ENCODE peak calls at places on chromosomes 12 and 14, in seven cellular contexts. One of them, this sample, is unnamed.

GRCh38 chr12:91316161-91316759 is 133.6 kb upstream of the DCN start:
- DNase-seq in amniotic stem cell: no peak
- DNase-seq in stimulated activated CD4-positive, alpha-beta T cell treated with anti-CD3 and anti-CD28 coated beads, Interleukin-12 subunit alpha, Interleukin-12 subunit beta, amount 100 ng/mL, for 48 hours: no peak
- DNase-seq in SW480: no peak
- DNase-seq in globus pallidus: no peak
- DNase-seq in progenitor cell of endocrine pancreas: no peak
- DNase-seq in D341Med: no peak
- DNase-seq in this sample: no peak

GRCh38 chr12:119154435-119154818 is 24.3 kb upstream of the HSPB8 start:
- DNase-seq in progenitor cell of endocrine pancreas: peak
- DNase-seq in amniotic stem cell: no peak
- DNase-seq in stimulated activated CD4-positive, alpha-beta T cell treated with anti-CD3 and anti-CD28 coated beads, Interleukin-12 subunit alpha, Interleukin-12 subunit beta, amount 100 ng/mL, for 48 hours: no peak
- DNase-seq in SW480: no peak
- DNase-seq in D341Med: no peak
- DNase-seq in globus pallidus: no peak
- DNase-seq in this sample: peak

GRCh38 chr12:19572920-19573558 is 133.7 kb downstream of the AEBP2 start:
- DNase-seq in SW480: peak
- DNase-seq in D341Med: peak
- DNase-seq in stimulated activated CD4-positive, alpha-beta T cell treated with anti-CD3 and anti-CD28 coated beads, Interleukin-12 subunit alpha, Interleukin-12 subunit beta, amount 100 ng/mL, for 48 hours: no peak
- DNase-seq in globus pallidus: no peak
- DNase-seq in amniotic stem cell: no peak
- DNase-seq in progenitor cell of endocrine pancreas: no peak
- DNase-seq in this sample: peak

GRCh38 chr14:92380131-92380530 is 57.2 kb downstream of the SLC24A4 start:
- DNase-seq in SW480: no peak
- DNase-seq in D341Med: no peak
- DNase-seq in stimulated activated CD4-positive, alpha-beta T cell treated with anti-CD3 and anti-CD28 coated beads, Interleukin-12 subunit alpha, Interleukin-12 subunit beta, amount 100 ng/mL, for 48 hours: no peak
- DNase-seq in amniotic stem cell: no peak
- DNase-seq in globus pallidus: no peak
- DNase-seq in progenitor cell of endocrine pancreas: no peak
- DNase-seq in this sample: no peak

GRCh38 chr12:72241552-72241951 is 30.6 kb upstream of the TRHDE start:
- DNase-seq in D341Med: no peak
- DNase-seq in globus pallidus: no peak
- DNase-seq in stimulated activated CD4-positive, alpha-beta T cell treated with anti-CD3 and anti-CD28 coated beads, Interleukin-12 subunit alpha, Interleukin-12 subunit beta, amount 100 ng/mL, for 48 hours: no peak
- DNase-seq in SW480: no peak
- DNase-seq in amniotic stem cell: no peak
- DNase-seq in progenitor cell of endocrine pancreas: no peak
- DNase-seq in this sample: no peak

GRCh38 chr14:30375280-30375892 is 183.6 kb upstream of the G2E3 start:
- DNase-seq in amniotic stem cell: peak
- DNase-seq in D341Med: peak
- DNase-seq in globus pallidus: peak
- DNase-seq in SW480: peak
- DNase-seq in stimulated activated CD4-positive, alpha-beta T cell treated with anti-CD3 and anti-CD28 coated beads, Interleukin-12 subunit alpha, Interleukin-12 subunit beta, amount 100 ng/mL, for 48 hours: peak
- DNase-seq in progenitor cell of endocrine pancreas: peak
- DNase-seq in this sample: peak

GRCh38 chr14:49687942-49688700 is at the start of gene POLE2:
- DNase-seq in stimulated activated CD4-positive, alpha-beta T cell treated with anti-CD3 and anti-CD28 coated beads, Interleukin-12 subunit alpha, Interleukin-12 subunit beta, amount 100 ng/mL, for 48 hours: peak
- DNase-seq in progenitor cell of endocrine pancreas: peak
- DNase-seq in D341Med: peak
- DNase-seq in SW480: peak
- DNase-seq in globus pallidus: peak
- DNase-seq in amniotic stem cell: no peak
- DNase-seq in this sample: peak

GRCh38 chr14:56979961-56980360 is 169.7 kb upstream of the OTX2 start:
- DNase-seq in stimulated activated CD4-positive, alpha-beta T cell treated with anti-CD3 and anti-CD28 coated beads, Interleukin-12 subunit alpha, Interleukin-12 subunit beta, amount 100 ng/mL, for 48 hours: no peak
- DNase-seq in SW480: no peak
- DNase-seq in amniotic stem cell: no peak
- DNase-seq in globus pallidus: no peak
- DNase-seq in D341Med: no peak
- DNase-seq in progenitor cell of endocrine pancreas: no peak
- DNase-seq in this sample: no peak

GRCh38 chr12:65878540-65878939 is 54.3 kb downstream of the HMGA2 start:
- DNase-seq in globus pallidus: no peak
- DNase-seq in stimulated activated CD4-positive, alpha-beta T cell treated with anti-CD3 and anti-CD28 coated beads, Interleukin-12 subunit alpha, Interleukin-12 subunit beta, amount 100 ng/mL, for 48 hours: no peak
- DNase-seq in SW480: peak
- DNase-seq in progenitor cell of endocrine pancreas: no peak
- DNase-seq in amniotic stem cell: no peak
- DNase-seq in D341Med: no peak
- DNase-seq in this sample: peak

GRCh38 chr12:40188558-40189320 is 36.1 kb upstream of the LRRK2 start:
- DNase-seq in progenitor cell of endocrine pancreas: no peak
- DNase-seq in D341Med: no peak
- DNase-seq in stimulated activated CD4-positive, alpha-beta T cell treated with anti-CD3 and anti-CD28 coated beads, Interleukin-12 subunit alpha, Interleukin-12 subunit beta, amount 100 ng/mL, for 48 hours: no peak
- DNase-seq in SW480: no peak
- DNase-seq in globus pallidus: no peak
- DNase-seq in amniotic stem cell: no peak
- DNase-seq in this sample: no peak

GRCh38 chr14:100680439-100681051 is 46.1 kb upstream of the DLK1 start:
- DNase-seq in amniotic stem cell: no peak
- DNase-seq in stimulated activated CD4-positive, alpha-beta T cell treated with anti-CD3 and anti-CD28 coated beads, Interleukin-12 subunit alpha, Interleukin-12 subunit beta, amount 100 ng/mL, for 48 hours: no peak
- DNase-seq in globus pallidus: no peak
- DNase-seq in progenitor cell of endocrine pancreas: no peak
- DNase-seq in D341Med: no peak
- DNase-seq in SW480: no peak
- DNase-seq in this sample: no peak

GRCh38 chr14:89247457-89248122 is 169.4 kb downstream of the FOXN3 start:
- DNase-seq in SW480: no peak
- DNase-seq in stimulated activated CD4-positive, alpha-beta T cell treated with anti-CD3 and anti-CD28 coated beads, Interleukin-12 subunit alpha, Interleukin-12 subunit beta, amount 100 ng/mL, for 48 hours: no peak
- DNase-seq in globus pallidus: no peak
- DNase-seq in D341Med: no peak
- DNase-seq in amniotic stem cell: no peak
- DNase-seq in progenitor cell of endocrine pancreas: no peak
- DNase-seq in this sample: no peak

GRCh38 chr12:18634382-18634781 is 103.4 kb downstream of the PLCZ1 start:
- DNase-seq in D341Med: no peak
- DNase-seq in progenitor cell of endocrine pancreas: no peak
- DNase-seq in SW480: no peak
- DNase-seq in globus pallidus: no peak
- DNase-seq in amniotic stem cell: no peak
- DNase-seq in stimulated activated CD4-positive, alpha-beta T cell treated with anti-CD3 and anti-CD28 coated beads, Interleukin-12 subunit alpha, Interleukin-12 subunit beta, amount 100 ng/mL, for 48 hours: no peak
- DNase-seq in this sample: no peak

GRCh38 chr14:104681689-104682074 is 7.7 kb upstream of the INF2 start:
- DNase-seq in stimulated activated CD4-positive, alpha-beta T cell treated with anti-CD3 and anti-CD28 coated beads, Interleukin-12 subunit alpha, Interleukin-12 subunit beta, amount 100 ng/mL, for 48 hours: no peak
- DNase-seq in globus pallidus: peak
- DNase-seq in amniotic stem cell: peak
- DNase-seq in progenitor cell of endocrine pancreas: no peak
- DNase-seq in SW480: peak
- DNase-seq in D341Med: no peak
- DNase-seq in this sample: peak

GRCh38 chr12:83473408-83474095 is 786.8 kb downstream of the TMTC2 start:
- DNase-seq in amniotic stem cell: no peak
- DNase-seq in D341Med: no peak
- DNase-seq in stimulated activated CD4-positive, alpha-beta T cell treated with anti-CD3 and anti-CD28 coated beads, Interleukin-12 subunit alpha, Interleukin-12 subunit beta, amount 100 ng/mL, for 48 hours: no peak
- DNase-seq in progenitor cell of endocrine pancreas: no peak
- DNase-seq in SW480: no peak
- DNase-seq in globus pallidus: no peak
- DNase-seq in this sample: no peak

GRCh38 chr12:242496-242895 is 20.1 kb downstream of the SLC6A13 start:
- DNase-seq in SW480: no peak
- DNase-seq in stimulated activated CD4-positive, alpha-beta T cell treated with anti-CD3 and anti-CD28 coated beads, Interleukin-12 subunit alpha, Interleukin-12 subunit beta, amount 100 ng/mL, for 48 hours: no peak
- DNase-seq in globus pallidus: no peak
- DNase-seq in progenitor cell of endocrine pancreas: no peak
- DNase-seq in amniotic stem cell: no peak
- DNase-seq in D341Med: peak
- DNase-seq in this sample: peak

GRCh38 chr12:38332814-38333213 is 16.2 kb downstream of the ALG10B start:
- DNase-seq in progenitor cell of endocrine pancreas: no peak
- DNase-seq in stimulated activated CD4-positive, alpha-beta T cell treated with anti-CD3 and anti-CD28 coated beads, Interleukin-12 subunit alpha, Interleukin-12 subunit beta, amount 100 ng/mL, for 48 hours: no peak
- DNase-seq in SW480: no peak
- DNase-seq in amniotic stem cell: no peak
- DNase-seq in globus pallidus: no peak
- DNase-seq in D341Med: no peak
- DNase-seq in this sample: no peak

GRCh38 chr12:43252585-43252984 is 299.4 kb downstream of the ADAMTS20 start:
- DNase-seq in D341Med: no peak
- DNase-seq in globus pallidus: no peak
- DNase-seq in stimulated activated CD4-positive, alpha-beta T cell treated with anti-CD3 and anti-CD28 coated beads, Interleukin-12 subunit alpha, Interleukin-12 subunit beta, amount 100 ng/mL, for 48 hours: no peak
- DNase-seq in SW480: no peak
- DNase-seq in progenitor cell of endocrine pancreas: no peak
- DNase-seq in amniotic stem cell: no peak
- DNase-seq in this sample: no peak

GRCh38 chr12:85155791-85156190 is 119.6 kb downstream of the LRRIQ1 start:
- DNase-seq in progenitor cell of endocrine pancreas: no peak
- DNase-seq in SW480: peak
- DNase-seq in D341Med: no peak
- DNase-seq in stimulated activated CD4-positive, alpha-beta T cell treated with anti-CD3 and anti-CD28 coated beads, Interleukin-12 subunit alpha, Interleukin-12 subunit beta, amount 100 ng/mL, for 48 hours: no peak
- DNase-seq in globus pallidus: no peak
- DNase-seq in amniotic stem cell: peak
- DNase-seq in this sample: no peak

GRCh38 chr14:68729556-68729955 is 63.3 kb downstream of the ZFP36L1 start:
- DNase-seq in D341Med: no peak
- DNase-seq in SW480: no peak
- DNase-seq in progenitor cell of endocrine pancreas: no peak
- DNase-seq in globus pallidus: no peak
- DNase-seq in stimulated activated CD4-positive, alpha-beta T cell treated with anti-CD3 and anti-CD28 coated beads, Interleukin-12 subunit alpha, Interleukin-12 subunit beta, amount 100 ng/mL, for 48 hours: no peak
- DNase-seq in amniotic stem cell: no peak
- DNase-seq in this sample: no peak

GRCh38 chr12:18700254-18700653 is 37.6 kb downstream of the PLCZ1 start:
- DNase-seq in globus pallidus: no peak
- DNase-seq in D341Med: no peak
- DNase-seq in stimulated activated CD4-positive, alpha-beta T cell treated with anti-CD3 and anti-CD28 coated beads, Interleukin-12 subunit alpha, Interleukin-12 subunit beta, amount 100 ng/mL, for 48 hours: no peak
- DNase-seq in progenitor cell of endocrine pancreas: no peak
- DNase-seq in SW480: no peak
- DNase-seq in amniotic stem cell: peak
- DNase-seq in this sample: no peak